ENCODE peak calls at places on chromosome 16, in ten cellular contexts. M is heart left ventricle, J is testis, S is esophagus muscularis mucosa, H is A549, Q is GM12891, T is IMR-90, L is K562, R is ovary, V is tibial nerve. G is an unnamed sample.
A peak's percentile ranks its signal among the peaks of the same experiment; 100 is the strongest.

GRCh38 chr16:35687781-35688180 is 2228.4 kb downstream of the TP53TG3F start:
- DNase-seq in H (no peak), S (no peak), V (no peak), L (no peak), R (no peak), Q (no peak), T (no peak), J (no peak), M (no peak), G (no peak)

GRCh38 chr16:76963614-76964315 is 227.2 kb upstream of the MON1B start:
- DNase-seq in L (no peak), M (no peak), V (no peak), T (no peak), Q (no peak), J (no peak), R (no peak), S (no peak), H (no peak), G (no peak)

GRCh38 chr16:1723450-1724147 is 17.6 kb downstream of the MAPK8IP3 start:
- DNase-seq in R (no peak), V (peak; percentile 52), M (no peak), Q (no peak), J (peak; percentile 65), S (no peak), L (peak; percentile 55), H (peak; percentile 40), T (peak; percentile 32), G (peak; percentile 36)

GRCh38 chr16:13093676-13094075 is 192.3 kb downstream of the SHISA9 start:
- DNase-seq in L (no peak), M (no peak), T (no peak), H (no peak), R (no peak), S (no peak), J (no peak), Q (no peak), V (no peak), G (no peak)

GRCh38 chr16:51159864-51160263 is 8.8 kb upstream of the SALL1 start:
- DNase-seq in R (no peak), S (no peak), T (no peak), H (no peak), J (no peak), V (no peak), Q (no peak), L (no peak), M (no peak), G (no peak)

GRCh38 chr16:89062389-89063345 is 31.0 kb upstream of the ACSF3 start:
- DNase-seq in V (no peak), L (no peak), H (no peak), S (no peak), T (no peak), Q (no peak), R (no peak), M (no peak), J (no peak), G (no peak)

GRCh38 chr16:15970202-15970601 is 20.8 kb downstream of the ABCC1 start:
- DNase-seq in V (no peak), T (no peak), J (no peak), S (no peak), L (peak; percentile 67), M (no peak), Q (no peak), H (no peak), R (no peak), G (no peak)

GRCh38 chr16:27179500-27180072 is 23.7 kb upstream of the KDM8 start:
- DNase-seq in M (peak; percentile 86), L (peak; percentile 87), S (peak; percentile 94), Q (peak; percentile 77), V (peak; percentile 91), H (peak; percentile 58), R (peak; percentile 75), J (peak; percentile 89), T (peak; percentile 47), G (peak; percentile 85)

GRCh38 chr16:3674513-3675295 is 20.2 kb downstream of the DNASE1 start:
- DNase-seq in Q (no peak), L (no peak), V (no peak), H (no peak), M (peak; percentile 19), R (no peak), T (no peak), J (no peak), S (no peak), G (no peak)

GRCh38 chr16:4190934-4191333 is 50.9 kb downstream of the SRL start:
- DNase-seq in Q (no peak), T (no peak), L (no peak), V (no peak), S (no peak), R (no peak), J (no peak), M (no peak), H (no peak), G (no peak)

GRCh38 chr16:85649411-85649977 is 36.4 kb downstream of the GSE1 start:
- DNase-seq in V (no peak), H (no peak), Q (no peak), L (no peak), J (no peak), T (no peak), M (no peak), S (no peak), R (no peak), G (no peak)

GRCh38 chr16:55367796-55368195 is 43.8 kb downstream of the IRX6 start:
- DNase-seq in J (no peak), H (no peak), V (no peak), Q (no peak), L (no peak), T (peak; percentile 20), S (no peak), R (no peak), M (no peak), G (no peak)

GRCh38 chr16:3087836-3088235 is 11.3 kb downstream of the ZSCAN10 start:
- DNase-seq in S (no peak), L (no peak), T (no peak), Q (no peak), R (no peak), H (no peak), V (no peak), J (no peak), M (no peak), G (no peak)

GRCh38 chr16:58516768-58517107 is 1.4 kb downstream of the SETD6 start:
- DNase-seq in R (no peak), J (no peak), H (no peak), Q (no peak), S (no peak), M (no peak), T (no peak), L (no peak), V (no peak), G (peak; percentile 25)

GRCh38 chr16:85473326-85473725 is 139.8 kb upstream of the GSE1 start:
- DNase-seq in J (no peak), T (no peak), Q (no peak), M (no peak), L (no peak), S (no peak), V (no peak), H (no peak), R (no peak), G (no peak)

GRCh38 chr16:71564377-71564967 is 12.4 kb downstream of the TAT start:
- DNase-seq in R (no peak), J (peak; percentile 16), M (no peak), S (no peak), H (no peak), Q (no peak), T (no peak), V (peak; percentile 85), L (no peak), G (no peak)

GRCh38 chr16:75296606-75297005 is 45.2 kb upstream of the BCAR1 start:
- DNase-seq in R (no peak), J (peak; percentile 90), V (no peak), L (no peak), Q (no peak), S (no peak), T (peak; percentile 77), H (no peak), M (peak; percentile 83), G (no peak)

GRCh38 chr16:3036726-3037315 is at the start of gene BICDL2:
- DNase-seq in M (no peak), Q (no peak), R (no peak), V (no peak), J (no peak), T (no peak), H (no peak), S (no peak), L (no peak), G (no peak)

GRCh38 chr16:69404275-69404805 is 18.5 kb upstream of the TERF2 start:
- DNase-seq in T (peak; percentile 40), R (no peak), Q (no peak), L (peak; percentile 67), J (peak; percentile 53), H (peak; percentile 64), M (peak; percentile 45), V (no peak), S (no peak), G (no peak)

GRCh38 chr16:57366544-57367040 is 5.7 kb upstream of the CX3CL1 start:
- DNase-seq in Q (no peak), R (no peak), J (no peak), V (no peak), M (no peak), L (no peak), T (no peak), S (no peak), H (no peak), G (no peak)
- TF ChIP-seq POLR2A in Q (peak; percentile 81), R (no peak), J (no peak), V (no peak), M (no peak), L (no peak), T (no peak), S (no peak), H (no peak), G (no peak)

GRCh38 chr16:31199430-31200041 is 3.0 kb downstream of the PYCARD start:
- DNase-seq in T (no peak), S (no peak), L (no peak), V (no peak), Q (no peak), H (no peak), J (no peak), M (no peak), R (no peak), G (no peak)
- TF ChIP-seq POLR2A in T (no peak), S (no peak), L (peak; percentile 48), V (no peak), Q (peak; percentile 71), H (no peak), J (no peak), M (no peak), R (no peak), G (no peak)

GRCh38 chr16:9103546-9103945 is 12.1 kb downstream of the HAPSTR1 start:
- DNase-seq in V (no peak), L (no peak), T (no peak), M (no peak), S (no peak), R (no peak), H (no peak), Q (no peak), J (no peak), G (no peak)
- TF ChIP-seq POLR2A in V (no peak), L (no peak), T (no peak), M (no peak), S (no peak), R (no peak), H (no peak), Q (no peak), J (no peak), G (no peak)

DNA sequence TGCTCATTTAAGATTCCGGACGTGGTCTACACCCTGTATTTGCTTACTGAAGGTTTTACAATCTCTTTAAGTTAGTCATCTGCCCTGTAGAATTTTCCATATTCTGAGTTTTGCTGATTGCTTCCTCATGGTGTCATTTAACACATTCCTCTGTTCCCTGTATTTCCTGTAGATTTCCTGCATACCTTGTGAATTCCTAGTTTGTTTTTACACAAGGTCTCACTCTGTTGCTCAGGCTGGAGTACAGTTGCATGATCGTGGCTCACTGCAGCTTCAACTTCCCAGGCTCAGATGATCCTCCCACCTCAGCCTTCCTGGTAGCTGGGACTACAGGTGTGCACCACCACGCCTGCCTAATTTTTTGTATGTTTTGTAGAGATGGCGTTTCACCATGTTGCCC is 66.8 kb downstream of the CMIP start:
- DNase-seq in H (peak; percentile 60), Q (no peak), S (no peak), R (no peak), V (no peak), M (no peak), T (peak; percentile 89), J (no peak), L (no peak), G (no peak)
- TF ChIP-seq POLR2A in H (no peak), Q (no peak), S (no peak), R (no peak), V (no peak), M (no peak), T (no peak), J (no peak), L (no peak), G (no peak)

G was measured in erythroblast.